ENCODE peak calls at places on chromosomes 5 and 9, in four cellular contexts. Z, A, P and O are unnamed samples.

GRCh38 chr9:128392302-128393152 is 21.4 kb downstream of the URM1 start:
- DNase-seq in Z (no peak), A (no peak), P (no peak), O (no peak)

GRCh38 chr5:67192719-67193464 is 3.7 kb downstream of the CD180 start:
- DNase-seq in Z (no peak), A (no peak), P (no peak), O (no peak)

GRCh38 chr5:14397717-14398116 is 183.9 kb upstream of the OTULINL start:
- DNase-seq in Z (no peak), A (no peak), P (no peak), O (no peak)

GRCh38 chr9:89463986-89464901 is 33.7 kb downstream of the SEMA4D start:
- DNase-seq in Z (peak), A (no peak), P (peak), O (peak)

GRCh38 chr9:15222313-15222712 is 84.7 kb downstream of the TTC39B start:
- DNase-seq in Z (no peak), A (no peak), P (no peak), O (no peak)

GRCh38 chr9:6214903-6215302 is 704 bp upstream of the IL33 start:
- DNase-seq in Z (no peak), A (no peak), P (no peak), O (no peak)

GRCh38 chr5:77316871-77317661 is 106.6 kb downstream of the PDE8B start:
- DNase-seq in Z (no peak), A (no peak), P (no peak), O (no peak)

GRCh38 chr5:178308541-178309092 is 76.0 kb upstream of the PHYKPL start:
- DNase-seq in Z (no peak), A (no peak), P (peak), O (no peak)

GRCh38 chr5:177434437-177434836 is 8.0 kb downstream of the GRK6 start:
- DNase-seq in Z (no peak), A (no peak), P (no peak), O (no peak)

GRCh38 chr5:56123531-56124243 is 109.4 kb downstream of the ANKRD55 start:
- DNase-seq in Z (no peak), A (peak), P (peak), O (no peak)

GRCh38 chr5:145072880-145073279 is 762.3 kb downstream of the PRELID2 start:
- DNase-seq in Z (no peak), A (no peak), P (no peak), O (no peak)

GRCh38 chr5:137619191-137619870 is 116.6 kb downstream of the KLHL3 start:
- DNase-seq in Z (no peak), A (no peak), P (peak), O (no peak)

GRCh38 chr5:114467729-114468128 is 105.9 kb downstream of the KCNN2 start:
- DNase-seq in Z (no peak), A (no peak), P (no peak), O (no peak)

GRCh38 chr5:111635151-111635945 is 121.6 kb downstream of the NREP start:
- DNase-seq in Z (no peak), A (no peak), P (no peak), O (no peak)

GRCh38 chr5:72818866-72819534 is 2.5 kb downstream of the TNPO1 start:
- DNase-seq in Z (peak), A (peak), P (peak), O (peak)

GRCh38 chr9:21334603-21334968 is 618 bp downstream of the KLHL9 start:
- DNase-seq in Z (no peak), A (no peak), P (no peak), O (no peak)

GRCh38 chr5:178477224-178478201 is 112.7 kb downstream of the COL23A1 start:
- DNase-seq in Z (no peak), A (no peak), P (no peak), O (no peak)

GRCh38 chr5:128532127-128532526 is 5.9 kb downstream of the FBN2 start:
- DNase-seq in Z (no peak), A (no peak), P (no peak), O (no peak)

GRCh38 chr5:156942064-156942463 is 21.0 kb downstream of the TIMD4 start:
- DNase-seq in Z (peak), A (no peak), P (no peak), O (peak)

GRCh38 chr9:37370282-37370681 is 52.2 kb upstream of the GRHPR start:
- DNase-seq in Z (no peak), A (no peak), P (no peak), O (no peak)

GRCh38 chr9:17065062-17065461 is 69.8 kb upstream of the CNTLN start:
- DNase-seq in Z (no peak), A (no peak), P (no peak), O (no peak)

GRCh38 chr5:169691473-169691872 is 54.4 kb downstream of the DOCK2 start:
- DNase-seq in Z (no peak), A (no peak), P (no peak), O (no peak)

GRCh38 chr5:33439905-33440481 is 772 bp upstream of the TARS1 start:
- DNase-seq in Z (no peak), A (no peak), P (no peak), O (no peak)

GRCh38 chr5:3597002-3597726 is 1.5 kb downstream of the IRX1 start:
- DNase-seq in Z (no peak), A (no peak), P (no peak), O (peak)

GRCh38 chr5:178123094-178123986 is 7.5 kb upstream of the RMND5B start:
- DNase-seq in Z (no peak), A (no peak), P (no peak), O (no peak)

GRCh38 chr5:626850-627249 is 14.7 kb downstream of the CEP72 start:
- DNase-seq in Z (no peak), A (no peak), P (no peak), O (no peak)

GRCh38 chr9:1939926-1940368 is 75.2 kb upstream of the SMARCA2 start:
- DNase-seq in Z (peak), A (peak), P (no peak), O (peak)

GRCh38 chr9:108467653-108468324 is 388.0 kb downstream of the ACTL7B start:
- DNase-seq in Z (no peak), A (no peak), P (no peak), O (no peak)

GRCh38 chr5:59562756-59563389 is 330.7 kb downstream of the PDE4D start:
- DNase-seq in Z (peak), A (no peak), P (no peak), O (peak)

GRCh38 chr5:75042511-75042910 is 9.8 kb downstream of the GCNT4 start:
- DNase-seq in Z (no peak), A (no peak), P (no peak), O (no peak)

GRCh38 chr9:135490980-135491444 is 9.5 kb upstream of the MRPS2 start:
- DNase-seq in Z (no peak), A (no peak), P (peak), O (no peak)

GRCh38 chr5:34658023-34658422 is 1.9 kb downstream of the RAI14 start:
- DNase-seq in Z (no peak), A (no peak), P (no peak), O (no peak)

GRCh38 chr5:34655354-34655991 is 655 bp upstream of the RAI14 start:
- DNase-seq in Z (peak), A (peak), P (peak), O (peak)

GRCh38 chr5:34656700-34657549 is 797 bp downstream of the RAI14 start:
- DNase-seq in Z (peak), A (peak), P (peak), O (peak)

GRCh38 chr5:34657550-34657921 is 1.4 kb downstream of the RAI14 start:
- DNase-seq in Z (no peak), A (peak), P (peak), O (no peak)

GRCh38 chr5:34656001-34656699 is at the start of gene RAI14:
- DNase-seq in Z (peak), A (peak), P (peak), O (peak)
- TF ChIP-seq CTCF in Z (no peak), A (peak), P (peak), O (no peak)

GRCh38 chr9:99593621-99594020 is 228.1 kb upstream of the NR4A3 start:
- DNase-seq in Z (no peak), A (no peak), P (no peak), O (no peak)
- TF ChIP-seq CTCF in Z (no peak), A (no peak), P (no peak), O (no peak)

DNA sequence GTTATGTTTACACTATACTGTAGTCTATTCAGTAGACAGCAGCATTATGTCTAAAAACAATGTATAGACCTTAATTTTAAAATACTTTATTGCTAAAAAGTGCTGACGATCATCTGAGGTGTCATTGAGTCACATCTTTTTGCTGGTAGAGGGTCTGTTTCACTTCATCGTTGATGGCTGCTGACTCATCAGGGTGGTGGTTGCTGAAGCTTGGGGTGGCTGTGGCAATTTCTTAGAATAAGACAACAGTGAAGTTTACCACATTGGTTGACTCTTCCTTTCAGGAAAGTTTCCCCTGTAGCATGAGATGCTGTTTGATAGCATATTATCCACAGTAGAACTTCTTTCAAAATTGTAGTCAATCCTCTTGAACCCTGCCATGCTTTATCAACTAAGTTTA is 150.3 kb downstream of the FBXL7 start:
- DNase-seq in Z (no peak), A (no peak), P (no peak), O (no peak)
- TF ChIP-seq CTCF in Z (no peak), A (no peak), P (no peak), O (no peak)

GRCh38 chr5:80408475-80408875 is 611 bp downstream of the ZFYVE16 start:
- DNase-seq in Z (peak), A (peak), P (peak), O (peak)

GRCh38 chr5:80406980-80407734 is 707 bp upstream of the ZFYVE16 start:
- DNase-seq in Z (peak), A (peak), P (peak), O (no peak)

GRCh38 chr5:80408976-80409926 is 1.4 kb downstream of the ZFYVE16 start:
- DNase-seq in Z (no peak), A (no peak), P (no peak), O (no peak)

GRCh38 chr5:80411589-80412219 is 3.8 kb downstream of the ZFYVE16 start:
- DNase-seq in Z (no peak), A (no peak), P (no peak), O (no peak)

DNA sequence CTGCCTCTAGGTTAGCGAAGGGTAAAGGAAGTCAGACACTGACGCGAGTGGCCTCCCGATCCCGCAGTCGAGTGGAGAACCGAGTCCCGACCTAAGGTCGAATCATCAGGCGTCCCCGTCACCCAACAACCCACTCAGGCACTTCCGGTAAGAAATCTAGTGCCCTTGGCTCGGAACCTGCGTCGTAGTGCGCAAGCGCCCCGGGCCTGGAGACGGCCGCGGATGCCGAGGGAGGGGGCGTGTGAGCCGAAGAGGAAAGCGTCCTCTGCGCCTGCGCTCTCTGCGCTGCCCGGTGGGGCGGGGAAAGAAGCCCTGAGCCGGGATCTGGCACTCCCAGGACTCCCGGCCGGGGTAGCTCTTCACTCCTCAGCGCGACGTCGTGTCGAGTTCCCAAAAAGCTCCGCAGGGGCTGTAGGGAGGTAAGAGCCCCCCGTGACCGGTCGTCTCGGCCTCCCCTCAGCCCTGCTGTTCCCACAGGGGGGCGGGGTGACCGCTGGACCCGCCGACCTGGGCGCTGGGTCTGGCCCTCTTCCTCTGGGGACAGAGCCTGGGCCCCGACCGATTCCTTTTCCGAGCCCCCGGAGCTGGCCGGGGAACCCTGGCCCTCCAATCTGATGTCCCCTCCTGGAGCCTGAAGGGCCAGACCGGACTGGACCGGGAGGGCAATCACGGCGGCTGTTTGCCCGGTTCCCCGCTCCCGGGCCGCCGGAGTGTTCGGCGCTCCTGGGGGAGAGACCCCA is at the start of gene ZFYVE16:
- DNase-seq in Z (peak), A (peak), P (peak), O (peak)
- TF ChIP-seq CTCF in Z (no peak), A (no peak), P (peak), O (no peak)

GRCh38 chr5:57302164-57302563 is 128.3 kb downstream of the GPBP1 start:
- DNase-seq in Z (no peak), A (no peak), P (no peak), O (no peak)
- TF ChIP-seq CTCF in Z (no peak), A (no peak), P (no peak), O (no peak)

GRCh38 chr5:147509710-147510651 is at the start of gene DPYSL3:
- DNase-seq in Z (no peak), A (peak), P (peak), O (peak)
- TF ChIP-seq CTCF in Z (no peak), A (peak), P (peak), O (no peak)

GRCh38 chr9:85142461-85143401 is 473.2 kb downstream of the NTRK2 start:
- DNase-seq in Z (peak), A (no peak), P (no peak), O (peak)
- TF ChIP-seq CTCF in Z (peak), A (peak), P (no peak), O (peak)

GRCh38 chr9:12554636-12555035 is 138.5 kb upstream of the TYRP1 start:
- DNase-seq in Z (no peak), A (peak), P (no peak), O (no peak)
- TF ChIP-seq CTCF in Z (no peak), A (peak), P (no peak), O (peak)

GRCh38 chr9:137664676-137665075 is 45.9 kb downstream of the EHMT1 start:
- DNase-seq in Z (no peak), A (no peak), P (no peak), O (no peak)

GRCh38 chr9:137666950-137667670 is 48.3 kb downstream of the EHMT1 start:
- DNase-seq in Z (no peak), A (no peak), P (peak), O (no peak)

GRCh38 chr9:137666505-137666809 is 47.7 kb downstream of the EHMT1 start:
- DNase-seq in Z (no peak), A (no peak), P (no peak), O (no peak)

GRCh38 chr9:137665226-137665625 is 46.4 kb downstream of the EHMT1 start:
- DNase-seq in Z (no peak), A (no peak), P (no peak), O (no peak)

DNA sequence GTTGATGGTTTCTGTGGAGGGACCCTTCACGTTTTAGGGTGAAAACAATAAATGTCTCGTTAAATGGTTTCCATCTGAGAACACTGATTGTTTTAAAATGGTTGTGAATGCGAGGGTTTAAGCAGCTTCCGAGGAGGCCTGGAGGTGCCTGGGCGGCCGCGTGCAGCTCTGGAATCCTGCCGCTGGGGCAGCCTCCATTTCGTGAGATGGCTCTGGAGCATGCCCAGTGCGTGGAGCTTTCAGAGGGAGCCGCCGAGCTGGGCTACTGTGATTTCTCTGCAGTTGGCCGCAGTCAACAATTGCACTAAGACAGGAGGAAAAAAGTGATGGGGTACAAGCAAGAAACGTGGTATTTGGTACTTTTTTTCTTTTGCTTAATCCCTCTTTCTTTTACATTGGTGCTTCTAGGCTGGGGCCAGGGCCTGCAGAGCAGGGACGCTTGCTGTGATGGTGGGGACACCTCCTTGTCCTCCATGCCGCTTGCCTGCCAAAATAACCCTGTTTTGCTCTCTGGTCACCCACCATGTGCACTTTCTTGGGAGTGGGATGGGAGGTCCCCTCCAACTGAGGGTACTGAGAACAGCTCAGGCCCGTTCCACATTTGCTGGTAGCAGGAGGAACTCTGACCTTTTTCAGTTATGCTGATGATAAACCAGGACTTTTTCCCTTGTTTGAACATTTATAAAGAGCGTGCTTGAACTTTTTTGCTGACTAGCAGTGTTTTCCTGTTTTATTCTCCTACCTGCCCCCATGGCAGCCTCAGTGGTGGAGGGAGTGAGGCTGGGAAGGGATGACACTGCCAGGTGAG is 47.1 kb downstream of the EHMT1 start:
- DNase-seq in Z (no peak), A (no peak), P (peak), O (no peak)
- TF ChIP-seq CTCF in Z (no peak), A (no peak), P (peak), O (no peak)